ENCODE peak calls at places on chromosomes 12 and 14, in eight cellular contexts. T, C, Y, P, X, A, S and J are unnamed samples.

GRCh38 chr14:74618078-74618952 is 6.3 kb upstream of the LTBP2 start:
- DNase-seq in T (peak), C (peak), Y (no peak), P (peak), X (no peak), A (peak), S (peak), J (peak)

GRCh38 chr12:26126340-26127284 is 1.8 kb upstream of the BHLHE41 start:
- DNase-seq in T (peak), C (peak), Y (peak), P (peak), X (no peak), A (peak), S (peak), J (peak)

GRCh38 chr12:111998015-111998414 is 14.9 kb downstream of the TMEM116 start:
- DNase-seq in T (no peak), C (no peak), Y (no peak), P (no peak), X (no peak), A (no peak), S (no peak), J (no peak)

GRCh38 chr12:122547330-122547729 is 20.3 kb downstream of the KNTC1 start:
- DNase-seq in T (no peak), C (no peak), Y (no peak), P (no peak), X (no peak), A (no peak), S (no peak), J (no peak)

GRCh38 chr12:56122637-56123036 is 4.6 kb downstream of the ZC3H10 start:
- DNase-seq in T (no peak), C (no peak), Y (no peak), P (no peak), X (no peak), A (no peak), S (no peak), J (no peak)

GRCh38 chr12:79452906-79453305 is 237.9 kb downstream of the PAWR start:
- DNase-seq in T (no peak), C (peak), Y (no peak), P (no peak), X (no peak), A (no peak), S (no peak), J (no peak)

GRCh38 chr14:54919330-54919729 is 16.7 kb upstream of the GCH1 start:
- DNase-seq in T (no peak), C (peak), Y (no peak), P (no peak), X (no peak), A (no peak), S (no peak), J (no peak)

GRCh38 chr12:243381-243780 is 19.3 kb downstream of the SLC6A13 start:
- DNase-seq in T (no peak), C (no peak), Y (no peak), P (no peak), X (no peak), A (no peak), S (no peak), J (no peak)

GRCh38 chr12:49789992-49790391 is 38.2 kb downstream of the NCKAP5L start:
- DNase-seq in T (no peak), C (no peak), Y (no peak), P (no peak), X (no peak), A (no peak), S (no peak), J (no peak)

GRCh38 chr14:103724116-103724515 is 8.5 kb downstream of the ZFYVE21 start:
- DNase-seq in T (peak), C (no peak), Y (peak), P (peak), X (no peak), A (peak), S (no peak), J (peak)

GRCh38 chr12:122518908-122519307 is 7.8 kb downstream of the RSRC2 start:
- DNase-seq in T (no peak), C (no peak), Y (no peak), P (no peak), X (no peak), A (no peak), S (no peak), J (no peak)

GRCh38 chr12:75850751-75851462 is 180.7 kb downstream of the PHLDA1 start:
- DNase-seq in T (peak), C (peak), Y (no peak), P (no peak), X (no peak), A (no peak), S (no peak), J (peak)

GRCh38 chr14:38839743-38840375 is 263.2 kb downstream of the SEC23A start:
- DNase-seq in T (no peak), C (peak), Y (no peak), P (no peak), X (no peak), A (no peak), S (no peak), J (peak)

GRCh38 chr14:56119221-56119967 is 1.2 kb downstream of the PELI2 start:
- DNase-seq in T (peak), C (peak), Y (peak), P (peak), X (no peak), A (peak), S (no peak), J (peak)

GRCh38 chr14:93045211-93045674 is 70.5 kb downstream of the ITPK1 start:
- DNase-seq in T (no peak), C (peak), Y (no peak), P (no peak), X (no peak), A (no peak), S (no peak), J (peak)

GRCh38 chr12:772056-772697 is 19.8 kb downstream of the WNK1 start:
- DNase-seq in T (no peak), C (no peak), Y (no peak), P (no peak), X (no peak), A (no peak), S (no peak), J (peak)

GRCh38 chr14:100440758-100441203 is 117.6 kb downstream of the SLC25A47 start:
- DNase-seq in T (peak), C (no peak), Y (no peak), P (no peak), X (peak), A (no peak), S (no peak), J (no peak)

GRCh38 chr14:72680853-72681640 is 212.9 kb downstream of the DPF3 start:
- DNase-seq in T (no peak), C (no peak), Y (no peak), P (no peak), X (no peak), A (no peak), S (no peak), J (no peak)

GRCh38 chr14:62179367-62180018 is 417.3 kb downstream of the SNAPC1 start:
- DNase-seq in T (peak), C (peak), Y (peak), P (no peak), X (no peak), A (peak), S (no peak), J (peak)

GRCh38 chr14:101729382-101729781 is 32.1 kb upstream of the PPP2R5C start:
- DNase-seq in T (no peak), C (no peak), Y (no peak), P (no peak), X (no peak), A (no peak), S (no peak), J (no peak)

GRCh38 chr12:12550277-12550676 is 12.4 kb downstream of the DUSP16 start:
- DNase-seq in T (no peak), C (no peak), Y (no peak), P (no peak), X (no peak), A (no peak), S (no peak), J (no peak)

GRCh38 chr12:46557539-46558373 is 185.2 kb upstream of the SLC38A2 start:
- DNase-seq in T (peak), C (no peak), Y (no peak), P (no peak), X (no peak), A (no peak), S (no peak), J (no peak)

GRCh38 chr12:694734-695503 is 31.7 kb upstream of the NINJ2 start:
- DNase-seq in T (no peak), C (no peak), Y (no peak), P (no peak), X (no peak), A (no peak), S (no peak), J (no peak)